ENCODE peak calls at places on chromosomes 13 and 19, in four cellular contexts. G is nucleus accumbens, I is germinal center, U is lower leg skin. Z is an unnamed sample.

GRCh38 chr13:27131202-27131623 is 40.4 kb downstream of the USP12 start:
- DNase-seq in G (no peak), I (peak; percentile 15), U (no peak), Z (no peak)

GRCh38 chr19:17654993-17655392 is 33.2 kb downstream of the UNC13A start:
- DNase-seq in G (no peak), I (peak; percentile 59), U (no peak), Z (no peak)

GRCh38 chr13:30307194-30307965 is at the start of gene KATNAL1:
- DNase-seq in G (peak; percentile 91), I (peak; percentile 79), U (peak; percentile 57), Z (peak; percentile 85)

GRCh38 chr19:16548956-16549355 is 6.7 kb upstream of the CHERP start:
- DNase-seq in G (no peak), I (no peak), U (no peak), Z (no peak)

GRCh38 chr13:22032905-22033304 is 362.0 kb downstream of the FGF9 start:
- DNase-seq in G (no peak), I (no peak), U (no peak), Z (no peak)

GRCh38 chr19:11624064-11624463 is 26.8 kb downstream of the ZNF627 start:
- DNase-seq in G (no peak), I (no peak), U (no peak), Z (no peak)

GRCh38 chr19:33401683-33402420 is 28.3 kb downstream of the CEBPG start:
- DNase-seq in G (no peak), I (no peak), U (no peak), Z (no peak)

GRCh38 chr13:34116651-34117050 is 298.7 kb downstream of the RFC3 start:
- DNase-seq in G (no peak), I (no peak), U (no peak), Z (no peak)

GRCh38 chr13:75135325-75135825 is 346.6 kb downstream of the TBC1D4 start:
- DNase-seq in G (no peak), I (no peak), U (no peak), Z (no peak)

GRCh38 chr13:46983881-46984280 is 87.0 kb upstream of the HTR2A start:
- DNase-seq in G (no peak), I (peak; percentile 12), U (no peak), Z (no peak)

GRCh38 chr13:66864627-66865026 is 365.5 kb downstream of the PCDH9 start:
- DNase-seq in G (no peak), I (no peak), U (no peak), Z (no peak)

GRCh38 chr13:28531195-28531955 is 36.4 kb upstream of the FLT1 start:
- DNase-seq in G (no peak), I (no peak), U (no peak), Z (peak; percentile 76)

GRCh38 chr19:40337107-40337506 is 11.1 kb downstream of the C19orf47 start:
- DNase-seq in G (no peak), I (no peak), U (no peak), Z (no peak)

Z was measured in heart left ventricle.